ENCODE peak calls at places on chromosome 1, in five cellular contexts. One of them, this sample, is unnamed.
A peak's percentile ranks its signal among the peaks of the same experiment; 100 is the strongest.

GRCh38 chr1:19010995-19011696 is 54.7 kb upstream of the IFFO2 start:
- DNase-seq in AG04450: peak; percentile 92
- DNase-seq in kidney: peak; percentile 88
- DNase-seq in progenitor cell of endocrine pancreas: no peak
- DNase-seq in retinal pigment epithelial cell: peak; percentile 97
- DNase-seq in this sample: no peak

GRCh38 chr1:84497631-84498278 is 8.4 kb upstream of the SPATA1 start:
- DNase-seq in AG04450: no peak
- DNase-seq in kidney: no peak
- DNase-seq in progenitor cell of endocrine pancreas: no peak
- DNase-seq in retinal pigment epithelial cell: no peak
- DNase-seq in this sample: no peak

GRCh38 chr1:112937495-112937894 is 18.5 kb downstream of the SLC16A1 start:
- DNase-seq in AG04450: no peak
- DNase-seq in kidney: no peak
- DNase-seq in progenitor cell of endocrine pancreas: no peak
- DNase-seq in retinal pigment epithelial cell: no peak
- DNase-seq in this sample: no peak

GRCh38 chr1:186760426-186760825 is 68.3 kb upstream of the PLA2G4A start:
- DNase-seq in AG04450: no peak
- DNase-seq in kidney: no peak
- DNase-seq in progenitor cell of endocrine pancreas: no peak
- DNase-seq in retinal pigment epithelial cell: no peak
- DNase-seq in this sample: no peak

GRCh38 chr1:155947741-155948140 is 6.3 kb downstream of the RXFP4 start:
- DNase-seq in AG04450: no peak
- DNase-seq in kidney: peak; percentile 28
- DNase-seq in progenitor cell of endocrine pancreas: no peak
- DNase-seq in retinal pigment epithelial cell: no peak
- DNase-seq in this sample: no peak

GRCh38 chr1:14956579-14957195 is 196.9 kb upstream of the TMEM51 start:
- DNase-seq in AG04450: no peak
- DNase-seq in kidney: no peak
- DNase-seq in progenitor cell of endocrine pancreas: no peak
- DNase-seq in retinal pigment epithelial cell: no peak
- DNase-seq in this sample: no peak

GRCh38 chr1:63813829-63814277 is 40.0 kb downstream of the ROR1 start:
- DNase-seq in AG04450: no peak
- DNase-seq in kidney: no peak
- DNase-seq in progenitor cell of endocrine pancreas: no peak
- DNase-seq in retinal pigment epithelial cell: peak; percentile 90
- DNase-seq in this sample: no peak

GRCh38 chr1:213623103-213623581 is 364.6 kb upstream of the PROX1 start:
- DNase-seq in AG04450: no peak
- DNase-seq in kidney: no peak
- DNase-seq in progenitor cell of endocrine pancreas: no peak
- DNase-seq in retinal pigment epithelial cell: no peak
- DNase-seq in this sample: no peak

GRCh38 chr1:147417024-147417423 is 124.3 kb upstream of the BCL9 start:
- DNase-seq in AG04450: no peak
- DNase-seq in kidney: no peak
- DNase-seq in progenitor cell of endocrine pancreas: no peak
- DNase-seq in retinal pigment epithelial cell: no peak
- DNase-seq in this sample: no peak

GRCh38 chr1:161227196-161227871 is 1.5 kb downstream of the TOMM40L start:
- DNase-seq in AG04450: no peak
- DNase-seq in kidney: peak; percentile 89
- DNase-seq in progenitor cell of endocrine pancreas: peak; percentile 66
- DNase-seq in retinal pigment epithelial cell: no peak
- DNase-seq in this sample: peak; percentile 88

GRCh38 chr1:2230781-2231666 is 2.9 kb downstream of the SKI start:
- DNase-seq in AG04450: no peak
- DNase-seq in kidney: peak; percentile 83
- DNase-seq in progenitor cell of endocrine pancreas: no peak
- DNase-seq in retinal pigment epithelial cell: no peak
- DNase-seq in this sample: peak; percentile 51

GRCh38 chr1:22225858-22226584 is 83.1 kb upstream of the WNT4 start:
- DNase-seq in AG04450: no peak
- DNase-seq in kidney: peak; percentile 26
- DNase-seq in progenitor cell of endocrine pancreas: no peak
- DNase-seq in retinal pigment epithelial cell: no peak
- DNase-seq in this sample: no peak

GRCh38 chr1:197619008-197619640 is 156.2 kb downstream of the DENND1B start:
- DNase-seq in AG04450: no peak
- DNase-seq in kidney: no peak
- DNase-seq in progenitor cell of endocrine pancreas: no peak
- DNase-seq in retinal pigment epithelial cell: no peak
- DNase-seq in this sample: no peak

GRCh38 chr1:37845781-37846180 is 13.6 kb downstream of the MTF1 start:
- DNase-seq in AG04450: no peak
- DNase-seq in kidney: no peak
- DNase-seq in progenitor cell of endocrine pancreas: no peak
- DNase-seq in retinal pigment epithelial cell: no peak
- DNase-seq in this sample: no peak

GRCh38 chr1:84163123-84164038 is 19.3 kb downstream of the PRKACB start:
- DNase-seq in AG04450: no peak
- DNase-seq in kidney: no peak
- DNase-seq in progenitor cell of endocrine pancreas: no peak
- DNase-seq in retinal pigment epithelial cell: no peak
- DNase-seq in this sample: no peak

GRCh38 chr1:185227161-185227560 is 70.2 kb downstream of the SWT1 start:
- DNase-seq in AG04450: no peak
- DNase-seq in kidney: no peak
- DNase-seq in progenitor cell of endocrine pancreas: no peak
- DNase-seq in retinal pigment epithelial cell: no peak
- DNase-seq in this sample: no peak

GRCh38 chr1:89555550-89555949 is 30.9 kb downstream of the LRRC8B start:
- DNase-seq in AG04450: no peak
- DNase-seq in kidney: no peak
- DNase-seq in progenitor cell of endocrine pancreas: no peak
- DNase-seq in retinal pigment epithelial cell: no peak
- DNase-seq in this sample: no peak

GRCh38 chr1:112527266-112528010 is 18.7 kb downstream of the WNT2B start:
- DNase-seq in AG04450: no peak
- DNase-seq in kidney: no peak
- DNase-seq in progenitor cell of endocrine pancreas: no peak
- DNase-seq in retinal pigment epithelial cell: no peak
- DNase-seq in this sample: no peak

GRCh38 chr1:221829327-221830011 is 87.6 kb upstream of the DUSP10 start:
- DNase-seq in AG04450: peak; percentile 70
- DNase-seq in kidney: no peak
- DNase-seq in progenitor cell of endocrine pancreas: no peak
- DNase-seq in retinal pigment epithelial cell: peak; percentile 85
- DNase-seq in this sample: no peak

GRCh38 chr1:89143484-89143883 is 17.6 kb upstream of the GBP2 start:
- DNase-seq in AG04450: no peak
- DNase-seq in kidney: no peak
- DNase-seq in progenitor cell of endocrine pancreas: no peak
- DNase-seq in retinal pigment epithelial cell: no peak
- DNase-seq in this sample: no peak

GRCh38 chr1:116909511-116910378 is at the start of gene PTGFRN:
- DNase-seq in AG04450: no peak
- DNase-seq in kidney: peak; percentile 86
- DNase-seq in progenitor cell of endocrine pancreas: peak; percentile 53
- DNase-seq in retinal pigment epithelial cell: no peak
- DNase-seq in this sample: peak; percentile 77

GRCh38 chr1:85581802-85582686 is 1.5 kb downstream of the CCN1 start:
- DNase-seq in AG04450: peak; percentile 50
- DNase-seq in kidney: peak; percentile 63
- DNase-seq in progenitor cell of endocrine pancreas: no peak
- DNase-seq in retinal pigment epithelial cell: no peak
- DNase-seq in this sample: peak; percentile 42

GRCh38 chr1:36589006-36589405 is 106.3 kb upstream of the CSF3R start:
- DNase-seq in AG04450: no peak
- DNase-seq in kidney: no peak
- DNase-seq in progenitor cell of endocrine pancreas: no peak
- DNase-seq in retinal pigment epithelial cell: no peak
- DNase-seq in this sample: peak; percentile 63

GRCh38 chr1:191831572-191831971 is 326.7 kb upstream of the RGS18 start:
- DNase-seq in AG04450: no peak
- DNase-seq in kidney: no peak
- DNase-seq in progenitor cell of endocrine pancreas: no peak
- DNase-seq in retinal pigment epithelial cell: no peak
- DNase-seq in this sample: no peak

GRCh38 chr1:206075786-206076725 is 23.1 kb downstream of the RHEX start:
- DNase-seq in AG04450: no peak
- DNase-seq in kidney: no peak
- DNase-seq in progenitor cell of endocrine pancreas: no peak
- DNase-seq in retinal pigment epithelial cell: no peak
- DNase-seq in this sample: no peak

GRCh38 chr1:206070627-206071304 is 17.8 kb downstream of the RHEX start:
- DNase-seq in AG04450: no peak
- DNase-seq in kidney: no peak
- DNase-seq in progenitor cell of endocrine pancreas: no peak
- DNase-seq in retinal pigment epithelial cell: no peak
- DNase-seq in this sample: no peak

GRCh38 chr1:206080421-206080820 is 27.4 kb downstream of the RHEX start:
- DNase-seq in AG04450: no peak
- DNase-seq in kidney: no peak
- DNase-seq in progenitor cell of endocrine pancreas: no peak
- DNase-seq in retinal pigment epithelial cell: no peak
- DNase-seq in this sample: no peak

GRCh38 chr1:206079130-206079529 is 26.2 kb downstream of the RHEX start:
- DNase-seq in AG04450: no peak
- DNase-seq in kidney: no peak
- DNase-seq in progenitor cell of endocrine pancreas: no peak
- DNase-seq in retinal pigment epithelial cell: no peak
- DNase-seq in this sample: no peak

DNA sequence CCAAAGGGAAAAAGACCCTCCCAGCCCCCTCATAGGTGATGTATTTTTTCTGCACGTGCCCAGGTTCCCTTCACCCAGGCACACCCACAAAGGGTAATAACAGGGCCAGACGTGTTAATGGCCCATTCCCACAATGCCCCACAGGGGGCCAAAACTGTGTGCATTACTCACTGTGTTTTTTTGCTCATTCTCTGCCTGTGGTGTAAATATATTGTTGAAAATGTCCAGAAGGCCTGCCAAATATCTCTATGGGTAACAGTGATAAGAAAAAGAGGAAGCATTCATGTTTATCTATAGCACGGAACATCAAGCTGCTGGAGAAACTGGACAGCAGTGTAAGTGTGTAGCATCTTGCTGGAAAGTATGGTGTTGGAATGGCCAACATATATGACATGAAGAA is 21.9 kb downstream of the RHEX start:
- DNase-seq in AG04450: no peak
- DNase-seq in kidney: no peak
- DNase-seq in progenitor cell of endocrine pancreas: no peak
- DNase-seq in retinal pigment epithelial cell: no peak
- DNase-seq in this sample: no peak
- TF ChIP-seq CTCF in AG04450: no peak
- TF ChIP-seq CTCF in kidney: no peak
- TF ChIP-seq CTCF in progenitor cell of endocrine pancreas: no peak
- TF ChIP-seq CTCF in retinal pigment epithelial cell: no peak
- TF ChIP-seq CTCF in this sample: peak; percentile 20

GRCh38 chr1:232047473-232047872 is 420.9 kb downstream of the DISC1 start:
- DNase-seq in AG04450: no peak
- DNase-seq in kidney: no peak
- DNase-seq in progenitor cell of endocrine pancreas: no peak
- DNase-seq in retinal pigment epithelial cell: no peak
- DNase-seq in this sample: no peak
- TF ChIP-seq CTCF in AG04450: peak; percentile 15
- TF ChIP-seq CTCF in kidney: no peak
- TF ChIP-seq CTCF in progenitor cell of endocrine pancreas: peak; percentile 33
- TF ChIP-seq CTCF in retinal pigment epithelial cell: no peak
- TF ChIP-seq CTCF in this sample: no peak

GRCh38 chr1:209490013-209490412 is 93.5 kb upstream of the CAMK1G start:
- DNase-seq in AG04450: no peak
- DNase-seq in kidney: no peak
- DNase-seq in progenitor cell of endocrine pancreas: no peak
- DNase-seq in retinal pigment epithelial cell: no peak
- DNase-seq in this sample: no peak
- TF ChIP-seq CTCF in AG04450: peak; percentile 52
- TF ChIP-seq CTCF in kidney: no peak
- TF ChIP-seq CTCF in progenitor cell of endocrine pancreas: peak; percentile 61
- TF ChIP-seq CTCF in retinal pigment epithelial cell: peak; percentile 60
- TF ChIP-seq CTCF in this sample: peak; percentile 49

GRCh38 chr1:67367370-67368345 is 60.0 kb downstream of the IL12RB2 start:
- DNase-seq in AG04450: no peak
- DNase-seq in kidney: peak; percentile 72
- DNase-seq in progenitor cell of endocrine pancreas: no peak
- DNase-seq in retinal pigment epithelial cell: no peak
- DNase-seq in this sample: no peak
- TF ChIP-seq CTCF in AG04450: no peak
- TF ChIP-seq CTCF in kidney: no peak
- TF ChIP-seq CTCF in progenitor cell of endocrine pancreas: no peak
- TF ChIP-seq CTCF in retinal pigment epithelial cell: peak; percentile 23
- TF ChIP-seq CTCF in this sample: no peak